ENCODE peak calls at places on chromosomes 16 and 17, in six cellular contexts. X is IMR-90, P is uterus, N is neural progenitor cell, J is Peyer's patch, M is endothelial cell. T is an unnamed sample.
A peak's percentile ranks its signal among the peaks of the same experiment; 100 is the strongest.

GRCh38 chr16:58515125-58515870 is at the start of gene SETD6:
- DNase-seq in X (peak; percentile 84), P (peak; percentile 87), N (peak; percentile 93), J (peak; percentile 94), M (peak; percentile 87), T (peak; percentile 93)

GRCh38 chr16:794853-795466 is 5.6 kb downstream of the GNG13 start:
- DNase-seq in X (no peak), P (no peak), N (no peak), J (no peak), M (no peak), T (no peak)

GRCh38 chr16:12271006-12271405 is 294.5 kb downstream of the SNX29 start:
- DNase-seq in X (peak; percentile 32), P (no peak), N (peak; percentile 75), J (no peak), M (peak; percentile 37), T (no peak)

GRCh38 chr17:40596261-40596919 is 31.1 kb upstream of the CCR7 start:
- DNase-seq in X (peak; percentile 10), P (no peak), N (no peak), J (no peak), M (no peak), T (no peak)

GRCh38 chr17:78210111-78210510 is 3.9 kb upstream of the BIRC5 start:
- DNase-seq in X (no peak), P (no peak), N (no peak), J (no peak), M (no peak), T (no peak)

GRCh38 chr16:75591001-75591852 is 25.0 kb downstream of the GABARAPL2 start:
- DNase-seq in X (peak; percentile 84), P (peak; percentile 72), N (no peak), J (no peak), M (no peak), T (no peak)

GRCh38 chr16:74499114-74499513 is 77.8 kb upstream of the CLEC18B start:
- DNase-seq in X (no peak), P (no peak), N (no peak), J (no peak), M (no peak), T (no peak)

GRCh38 chr17:18043491-18043890 is 4.3 kb downstream of the GID4 start:
- DNase-seq in X (peak; percentile 33), P (no peak), N (no peak), J (no peak), M (no peak), T (no peak)

GRCh38 chr16:53334581-53334980 is 99.7 kb upstream of the RBL2 start:
- DNase-seq in X (no peak), P (no peak), N (no peak), J (no peak), M (no peak), T (no peak)

GRCh38 chr17:57619061-57619937 is 125.8 kb downstream of the CCDC182 start:
- DNase-seq in X (peak; percentile 78), P (no peak), N (no peak), J (no peak), M (no peak), T (no peak)

GRCh38 chr16:15043344-15043743 is 12.5 kb downstream of the NTAN1 start:
- DNase-seq in X (peak; percentile 25), P (no peak), N (no peak), J (no peak), M (no peak), T (no peak)

GRCh38 chr16:15044286-15044685 is 11.6 kb downstream of the NTAN1 start:
- DNase-seq in X (no peak), P (no peak), N (no peak), J (no peak), M (no peak), T (no peak)

GRCh38 chr16:15038689-15039088 is 17.2 kb downstream of the NTAN1 start:
- DNase-seq in X (no peak), P (no peak), N (peak; percentile 38), J (no peak), M (no peak), T (no peak)

GRCh38 chr16:15037745-15038144 is 18.1 kb downstream of the NTAN1 start:
- DNase-seq in X (no peak), P (no peak), N (no peak), J (no peak), M (no peak), T (no peak)

DNA sequence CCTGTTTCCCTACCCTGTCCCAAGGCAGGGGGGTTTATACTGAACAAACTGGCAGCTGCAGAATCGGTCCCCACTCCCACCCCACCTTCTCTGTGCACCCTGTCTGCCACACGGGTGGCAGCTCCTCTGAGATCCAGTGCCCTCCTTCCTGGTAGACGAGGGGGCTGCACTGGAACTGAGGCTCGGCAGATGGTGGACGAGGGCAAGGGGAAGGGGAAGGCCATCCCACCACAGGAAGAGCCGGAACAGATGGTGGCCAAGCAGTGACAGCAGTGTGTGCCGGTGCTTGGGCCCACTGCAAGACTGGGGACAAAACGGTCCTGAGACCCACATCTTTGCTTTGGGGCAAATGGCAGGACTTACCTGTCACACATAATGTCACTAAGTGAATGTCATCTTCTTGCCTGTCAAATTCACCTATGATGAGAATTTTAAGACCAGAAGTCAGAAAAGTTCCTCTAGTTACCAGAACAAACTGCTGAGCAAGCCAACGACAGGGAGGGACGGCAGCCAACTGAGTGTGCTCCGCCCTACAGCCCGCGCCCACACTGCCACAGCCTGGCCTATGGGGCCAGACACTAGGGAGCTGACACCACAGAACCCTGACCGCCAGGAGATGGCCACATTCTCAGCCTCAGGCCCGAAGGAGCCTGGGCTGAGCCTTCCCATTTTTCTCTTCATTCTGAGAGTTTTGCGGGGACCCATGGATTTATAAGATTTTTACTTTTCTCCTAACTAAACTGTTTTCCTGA is 14.4 kb downstream of the NTAN1 start:
- DNase-seq in X (peak; percentile 48), P (peak; percentile 78), N (peak; percentile 29), J (peak; percentile 72), M (no peak), T (no peak)
- TF ChIP-seq CTCF in X (peak; percentile 9), P (no peak), N (no peak), J (no peak), M (no peak), T (no peak)

GRCh38 chr17:2337152-2337810 is at the start of gene SGSM2:
- DNase-seq in X (peak; percentile 34), P (peak; percentile 66), N (peak; percentile 77), J (peak; percentile 71), M (peak; percentile 64), T (no peak)

GRCh38 chr17:2331303-2331702 is 5.0 kb downstream of the TSR1 start:
- DNase-seq in X (no peak), P (no peak), N (no peak), J (no peak), M (no peak), T (no peak)

GRCh38 chr17:2335726-2336214 is 487 bp downstream of the TSR1 start:
- DNase-seq in X (no peak), P (peak; percentile 25), N (peak; percentile 36), J (no peak), M (peak; percentile 16), T (no peak)

GRCh38 chr17:2337811-2338657 is 733 bp downstream of the SGSM2 start:
- DNase-seq in X (peak; percentile 44), P (peak; percentile 63), N (peak; percentile 73), J (peak; percentile 83), M (peak; percentile 59), T (no peak)

DNA sequence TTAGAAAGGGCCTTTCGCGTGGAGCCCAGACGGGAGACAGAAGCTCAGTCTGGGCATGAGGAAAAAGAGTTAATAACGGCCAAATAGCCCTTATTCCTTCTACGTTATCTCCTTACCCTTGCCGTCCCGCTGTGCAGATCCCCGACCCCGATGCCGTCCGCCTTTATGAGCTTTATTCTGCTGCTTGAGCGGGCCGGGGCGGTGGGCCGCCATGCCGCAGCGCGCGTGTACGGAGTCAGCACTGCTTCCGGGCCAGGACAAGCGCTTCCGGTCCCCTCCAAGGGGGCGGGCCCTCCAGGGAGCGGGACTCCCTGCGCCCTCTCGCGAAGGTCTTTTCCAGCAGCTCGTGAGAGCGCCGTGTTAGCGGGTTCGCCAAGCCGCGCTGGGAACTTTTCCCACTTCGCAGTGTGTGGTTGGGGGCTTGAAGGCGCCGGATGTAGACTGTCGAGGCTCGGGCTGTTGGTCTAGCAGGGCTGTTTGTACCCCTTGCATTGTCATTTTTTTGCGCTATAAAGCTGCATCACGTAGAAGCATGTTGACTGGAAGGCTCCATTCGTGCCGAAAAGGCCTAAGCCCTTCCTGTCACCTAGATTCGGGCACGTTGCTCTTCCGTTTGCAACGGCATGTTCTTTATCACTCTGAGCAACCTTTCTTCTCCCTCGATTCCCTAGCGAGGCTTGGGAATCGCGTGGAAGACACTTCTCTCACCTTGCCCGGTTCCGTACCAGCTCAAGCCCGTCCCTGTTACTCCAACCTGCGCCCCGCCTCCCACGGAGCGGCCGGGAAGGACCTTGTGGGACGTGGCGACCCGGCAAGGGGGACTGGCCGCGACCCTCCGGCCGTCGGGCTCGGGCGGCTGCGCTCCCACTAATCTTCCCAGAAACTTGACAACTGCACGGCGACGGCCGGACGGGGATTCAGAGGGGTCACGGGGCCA is at the start of gene TSR1:
- DNase-seq in X (peak; percentile 88), P (peak; percentile 89), N (peak; percentile 95), J (peak; percentile 92), M (peak; percentile 91), T (peak; percentile 93)
- TF ChIP-seq CTCF in X (peak; percentile 30), P (peak; percentile 53), N (peak; percentile 35), J (peak; percentile 8), M (no peak), T (peak; percentile 23)

DNA sequence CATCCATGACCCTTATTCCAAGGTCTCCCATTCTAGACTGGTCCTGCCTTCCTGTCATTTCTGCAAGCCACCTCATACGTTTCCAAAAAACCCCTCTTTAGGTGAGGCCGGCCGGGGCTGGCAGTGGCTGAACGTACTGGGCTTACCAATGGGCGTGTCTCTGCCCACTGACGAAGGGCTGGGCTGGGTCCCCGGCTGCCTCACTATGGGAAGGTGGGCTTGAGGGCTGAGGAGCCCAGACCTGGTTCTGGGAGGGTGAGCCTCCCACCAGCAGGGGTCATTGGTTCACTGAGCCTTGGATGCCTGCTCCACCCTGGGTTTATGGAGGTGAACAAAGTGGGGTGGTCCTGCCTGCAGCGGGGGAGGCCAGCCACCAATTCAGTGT is 19.9 kb downstream of the KDM8 start:
- DNase-seq in X (no peak), P (no peak), N (no peak), J (no peak), M (no peak), T (no peak)
- TF ChIP-seq CTCF in X (no peak), P (no peak), N (no peak), J (peak; percentile 9), M (peak; percentile 13), T (no peak)

GRCh38 chr17:55059724-55060123 is 91.2 kb downstream of the STXBP4 start:
- DNase-seq in X (no peak), P (no peak), N (no peak), J (no peak), M (no peak), T (no peak)

GRCh38 chr17:55056530-55056929 is 88.0 kb downstream of the STXBP4 start:
- DNase-seq in X (no peak), P (no peak), N (no peak), J (no peak), M (no peak), T (no peak)

GRCh38 chr17:55054429-55054828 is 85.9 kb downstream of the STXBP4 start:
- DNase-seq in X (no peak), P (no peak), N (no peak), J (no peak), M (no peak), T (no peak)

GRCh38 chr17:55057184-55057583 is 88.6 kb downstream of the STXBP4 start:
- DNase-seq in X (no peak), P (no peak), N (no peak), J (no peak), M (no peak), T (no peak)

DNA sequence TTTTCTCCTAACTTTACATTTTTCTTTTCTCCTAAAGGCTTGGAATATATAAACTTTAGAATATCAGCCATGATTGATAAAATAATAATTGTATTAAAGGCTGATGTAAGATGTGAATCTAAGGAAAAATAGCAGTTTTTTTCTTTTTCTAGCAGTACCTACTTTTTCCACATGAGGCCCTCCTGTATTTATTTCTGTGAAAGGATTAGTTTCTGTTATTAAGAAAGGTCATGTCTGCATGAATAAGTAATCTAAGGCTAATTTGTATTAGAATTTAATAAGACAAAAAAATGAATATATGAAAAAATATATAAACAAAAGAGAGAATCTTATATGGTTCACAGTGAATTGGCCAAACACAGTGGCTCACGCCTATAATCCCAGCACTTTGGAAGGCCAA is 85.3 kb downstream of the STXBP4 start:
- DNase-seq in X (peak; percentile 13), P (no peak), N (no peak), J (no peak), M (no peak), T (no peak)
- TF ChIP-seq CTCF in X (peak; percentile 46), P (peak; percentile 6), N (peak; percentile 32), J (peak; percentile 31), M (peak; percentile 52), T (peak; percentile 68)

T was measured in type B pancreatic cell.